ENCODE peak calls at places on chromosomes 7 and 10, in five cellular contexts. One of them, this sample, is unnamed.

GRCh38 chr10:14293516-14293915 is 37.2 kb downstream of the FRMD4A start:
- DNase-seq in RWPE2: no peak
- DNase-seq in coronary artery: no peak
- DNase-seq in tibial artery: no peak
- DNase-seq in kidney epithelial cell: no peak
- DNase-seq in this sample: no peak

GRCh38 chr7:132580277-132580676 is 4.0 kb upstream of the PLXNA4 start:
- DNase-seq in RWPE2: no peak
- DNase-seq in coronary artery: no peak
- DNase-seq in tibial artery: no peak
- DNase-seq in kidney epithelial cell: no peak
- DNase-seq in this sample: no peak

GRCh38 chr7:154409703-154410311 is 357.6 kb downstream of the DPP6 start:
- DNase-seq in RWPE2: no peak
- DNase-seq in coronary artery: no peak
- DNase-seq in tibial artery: no peak
- DNase-seq in kidney epithelial cell: no peak
- DNase-seq in this sample: no peak

GRCh38 chr7:23228412-23228811 is 18.2 kb upstream of the GPNMB start:
- DNase-seq in RWPE2: no peak
- DNase-seq in coronary artery: no peak
- DNase-seq in tibial artery: no peak
- DNase-seq in kidney epithelial cell: no peak
- DNase-seq in this sample: no peak

GRCh38 chr10:129078322-129078721 is 388.7 kb upstream of the MGMT start:
- DNase-seq in RWPE2: no peak
- DNase-seq in coronary artery: no peak
- DNase-seq in tibial artery: no peak
- DNase-seq in kidney epithelial cell: no peak
- DNase-seq in this sample: no peak

GRCh38 chr10:114172241-114172640 is 1.8 kb downstream of the CCDC186 start:
- DNase-seq in RWPE2: no peak
- DNase-seq in coronary artery: no peak
- DNase-seq in tibial artery: no peak
- DNase-seq in kidney epithelial cell: no peak
- DNase-seq in this sample: no peak

GRCh38 chr7:122543891-122544290 is 155.0 kb downstream of the RNF133 start:
- DNase-seq in RWPE2: no peak
- DNase-seq in coronary artery: no peak
- DNase-seq in tibial artery: no peak
- DNase-seq in kidney epithelial cell: no peak
- DNase-seq in this sample: no peak

GRCh38 chr10:34163075-34163905 is 651.8 kb downstream of the PARD3 start:
- DNase-seq in RWPE2: no peak
- DNase-seq in coronary artery: no peak
- DNase-seq in tibial artery: no peak
- DNase-seq in kidney epithelial cell: no peak
- DNase-seq in this sample: no peak

GRCh38 chr10:71087622-71088021 is 124.7 kb upstream of the UNC5B start:
- DNase-seq in RWPE2: no peak
- DNase-seq in coronary artery: no peak
- DNase-seq in tibial artery: peak; percentile 33
- DNase-seq in kidney epithelial cell: no peak
- DNase-seq in this sample: no peak

GRCh38 chr7:98250789-98251188 is 1.2 kb downstream of the TECPR1 start:
- DNase-seq in RWPE2: no peak
- DNase-seq in coronary artery: no peak
- DNase-seq in tibial artery: no peak
- DNase-seq in kidney epithelial cell: no peak
- DNase-seq in this sample: no peak

GRCh38 chr7:128775744-128776474 is at the start of gene OPN1SW:
- DNase-seq in RWPE2: no peak
- DNase-seq in coronary artery: no peak
- DNase-seq in tibial artery: no peak
- DNase-seq in kidney epithelial cell: no peak
- DNase-seq in this sample: no peak

GRCh38 chr10:132687893-132688579 is 97.9 kb downstream of the NKX6-2 start:
- DNase-seq in RWPE2: peak; percentile 30
- DNase-seq in coronary artery: peak; percentile 19
- DNase-seq in tibial artery: peak; percentile 54
- DNase-seq in kidney epithelial cell: no peak
- DNase-seq in this sample: no peak

GRCh38 chr7:158476303-158476932 is 111.2 kb downstream of the PTPRN2 start:
- DNase-seq in RWPE2: no peak
- DNase-seq in coronary artery: no peak
- DNase-seq in tibial artery: no peak
- DNase-seq in kidney epithelial cell: no peak
- DNase-seq in this sample: no peak

GRCh38 chr7:149624006-149624405 is 126.4 kb upstream of the ZNF746 start:
- DNase-seq in RWPE2: no peak
- DNase-seq in coronary artery: no peak
- DNase-seq in tibial artery: no peak
- DNase-seq in kidney epithelial cell: no peak
- DNase-seq in this sample: no peak

GRCh38 chr7:151436446-151437162 is 3.3 kb downstream of the CRYGN start:
- DNase-seq in RWPE2: no peak
- DNase-seq in coronary artery: peak; percentile 85
- DNase-seq in tibial artery: peak; percentile 84
- DNase-seq in kidney epithelial cell: no peak
- DNase-seq in this sample: no peak

GRCh38 chr10:103504181-103504783 is 10.8 kb downstream of the NEURL1 start:
- DNase-seq in RWPE2: no peak
- DNase-seq in coronary artery: no peak
- DNase-seq in tibial artery: no peak
- DNase-seq in kidney epithelial cell: peak; percentile 99
- DNase-seq in this sample: no peak

GRCh38 chr10:29473087-29473356 is 161.7 kb downstream of the SVIL start:
- DNase-seq in RWPE2: no peak
- DNase-seq in coronary artery: no peak
- DNase-seq in tibial artery: no peak
- DNase-seq in kidney epithelial cell: no peak
- DNase-seq in this sample: no peak

GRCh38 chr7:138961159-138961558 is 20.0 kb downstream of the KIAA1549 start:
- DNase-seq in RWPE2: no peak
- DNase-seq in coronary artery: no peak
- DNase-seq in tibial artery: no peak
- DNase-seq in kidney epithelial cell: no peak
- DNase-seq in this sample: no peak

GRCh38 chr7:132614428-132615076 is 38.3 kb upstream of the PLXNA4 start:
- DNase-seq in RWPE2: no peak
- DNase-seq in coronary artery: no peak
- DNase-seq in tibial artery: no peak
- DNase-seq in kidney epithelial cell: no peak
- DNase-seq in this sample: no peak

GRCh38 chr10:44951827-44952226 is 7.8 kb upstream of the RASSF4 start:
- DNase-seq in RWPE2: no peak
- DNase-seq in coronary artery: no peak
- DNase-seq in tibial artery: peak; percentile 29
- DNase-seq in kidney epithelial cell: no peak
- DNase-seq in this sample: peak; percentile 13

GRCh38 chr10:122782911-122783310 is 62.7 kb downstream of the CUZD1 start:
- DNase-seq in RWPE2: no peak
- DNase-seq in coronary artery: no peak
- DNase-seq in tibial artery: no peak
- DNase-seq in kidney epithelial cell: no peak
- DNase-seq in this sample: no peak

GRCh38 chr7:75711634-75712494 is 26.9 kb downstream of the HIP1 start:
- DNase-seq in RWPE2: no peak
- DNase-seq in coronary artery: no peak
- DNase-seq in tibial artery: no peak
- DNase-seq in kidney epithelial cell: no peak
- DNase-seq in this sample: no peak

GRCh38 chr10:117253908-117254307 is 13.0 kb downstream of the SLC18A2 start:
- DNase-seq in RWPE2: no peak
- DNase-seq in coronary artery: no peak
- DNase-seq in tibial artery: no peak
- DNase-seq in kidney epithelial cell: no peak
- DNase-seq in this sample: no peak

GRCh38 chr10:21300546-21300945 is 224.9 kb downstream of the SKIDA1 start:
- DNase-seq in RWPE2: no peak
- DNase-seq in coronary artery: no peak
- DNase-seq in tibial artery: no peak
- DNase-seq in kidney epithelial cell: no peak
- DNase-seq in this sample: no peak

GRCh38 chr10:33965795-33966581 is 631.5 kb upstream of the NRP1 start:
- DNase-seq in RWPE2: no peak
- DNase-seq in coronary artery: no peak
- DNase-seq in tibial artery: no peak
- DNase-seq in kidney epithelial cell: no peak
- DNase-seq in this sample: no peak

DNA sequence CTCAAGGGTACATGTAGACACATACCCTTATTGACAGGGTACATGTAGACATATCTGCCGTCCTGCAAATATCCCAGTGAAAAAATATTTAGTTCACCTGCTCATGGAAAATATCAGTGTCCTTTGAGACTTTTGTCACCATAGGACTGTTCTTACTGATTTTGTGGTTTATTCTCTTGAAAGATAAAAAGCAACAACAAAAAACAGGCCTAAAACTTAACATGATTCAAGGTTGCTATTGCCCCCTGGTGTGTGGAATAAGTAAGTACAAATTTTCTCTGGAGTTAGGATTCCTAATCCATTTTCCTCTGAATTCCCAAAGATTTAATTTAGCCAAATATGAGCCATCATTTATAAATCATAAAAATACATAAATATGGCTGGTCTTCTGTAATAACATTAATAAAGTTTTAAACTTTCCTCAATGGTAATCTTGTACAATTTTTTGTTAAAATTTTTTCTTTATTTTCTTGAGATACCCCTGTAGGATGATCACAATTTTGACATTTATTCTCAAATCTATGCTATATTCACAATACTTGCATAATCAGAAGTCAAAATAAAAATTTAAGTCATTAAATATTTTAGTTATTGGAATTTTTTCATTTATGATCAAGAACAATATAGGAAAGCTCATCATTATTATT is 741.4 kb upstream of the POT1 start:
- DNase-seq in RWPE2: no peak
- DNase-seq in coronary artery: no peak
- DNase-seq in tibial artery: no peak
- DNase-seq in kidney epithelial cell: no peak
- DNase-seq in this sample: no peak
- TF ChIP-seq CTCF in RWPE2: peak; percentile 88
- TF ChIP-seq CTCF in coronary artery: peak; percentile 15
- TF ChIP-seq CTCF in tibial artery: peak; percentile 33
- TF ChIP-seq CTCF in kidney epithelial cell: peak; percentile 66
- TF ChIP-seq CTCF in this sample: no peak

DNA sequence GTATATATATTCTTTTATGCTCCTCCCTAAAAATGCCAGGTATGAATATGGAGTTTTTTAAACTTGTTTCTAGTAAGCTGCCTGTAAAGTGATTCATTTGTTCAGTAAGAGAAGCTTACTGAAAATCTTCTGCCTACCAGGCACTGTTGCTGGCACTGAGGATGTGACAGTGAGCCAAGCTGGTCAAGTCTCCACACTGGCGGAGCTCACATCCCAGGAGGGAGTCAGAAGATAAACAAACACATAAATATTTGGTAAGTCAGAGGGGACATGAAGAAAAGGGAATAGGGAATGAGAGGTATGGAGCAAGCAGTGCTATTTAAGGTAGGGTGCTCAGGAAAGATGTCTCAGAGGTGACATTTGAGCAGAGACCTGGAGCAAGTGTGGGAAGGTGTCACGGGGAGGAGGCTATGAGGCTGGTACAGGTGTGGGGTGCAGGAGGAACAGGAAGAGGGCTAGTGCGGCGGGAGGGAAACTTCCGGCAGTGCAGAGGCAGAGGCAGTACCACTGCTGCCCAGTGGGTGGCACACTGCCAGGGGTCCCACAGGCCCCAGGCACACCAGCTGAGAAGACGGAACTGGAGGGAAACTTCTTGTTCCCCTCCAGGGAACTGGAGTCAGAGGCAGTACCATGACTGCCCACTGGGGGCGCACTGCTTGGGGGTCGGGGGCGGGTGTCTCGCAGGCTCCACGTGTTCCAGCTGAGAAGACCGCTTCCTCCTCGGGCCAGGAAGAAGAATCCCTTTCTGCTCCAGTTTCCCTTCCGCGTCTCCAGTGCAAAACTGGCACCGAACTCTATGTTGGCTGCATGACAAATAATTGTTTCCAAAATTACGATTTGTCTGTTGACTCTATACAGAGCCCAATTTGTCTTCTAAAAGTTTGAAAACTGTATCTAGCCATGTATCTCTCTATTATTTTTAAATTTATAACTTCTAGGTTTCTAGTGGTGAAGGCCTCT is 161.0 kb downstream of the TEX36 start:
- DNase-seq in RWPE2: no peak
- DNase-seq in coronary artery: no peak
- DNase-seq in tibial artery: no peak
- DNase-seq in kidney epithelial cell: no peak
- DNase-seq in this sample: no peak
- TF ChIP-seq CTCF in RWPE2: peak; percentile 61
- TF ChIP-seq CTCF in coronary artery: no peak
- TF ChIP-seq CTCF in tibial artery: peak; percentile 38
- TF ChIP-seq CTCF in kidney epithelial cell: peak; percentile 87
- TF ChIP-seq CTCF in this sample: no peak

DNA sequence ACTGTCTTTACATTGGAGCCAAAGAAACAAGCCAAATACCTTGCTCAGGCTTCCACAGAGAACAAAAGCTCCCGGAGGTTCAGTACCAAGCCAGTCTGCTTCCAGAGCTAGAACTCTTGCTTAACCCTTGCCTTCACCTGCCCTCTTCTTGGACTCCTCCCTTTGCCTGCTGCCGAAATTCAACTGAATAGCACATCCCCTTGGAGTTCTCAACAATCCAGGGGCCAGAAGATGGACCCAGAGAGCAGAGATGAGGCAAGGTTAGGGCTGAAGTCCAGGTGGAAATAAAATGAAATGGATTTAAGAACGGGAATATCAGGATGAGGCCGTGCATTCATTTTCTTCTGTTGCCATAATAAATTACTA is 876 bp upstream of the PIK3AP1 start:
- DNase-seq in RWPE2: no peak
- DNase-seq in coronary artery: no peak
- DNase-seq in tibial artery: no peak
- DNase-seq in kidney epithelial cell: no peak
- DNase-seq in this sample: no peak
- TF ChIP-seq CTCF in RWPE2: no peak
- TF ChIP-seq CTCF in coronary artery: no peak
- TF ChIP-seq CTCF in tibial artery: no peak
- TF ChIP-seq CTCF in kidney epithelial cell: no peak
- TF ChIP-seq CTCF in this sample: no peak

DNA sequence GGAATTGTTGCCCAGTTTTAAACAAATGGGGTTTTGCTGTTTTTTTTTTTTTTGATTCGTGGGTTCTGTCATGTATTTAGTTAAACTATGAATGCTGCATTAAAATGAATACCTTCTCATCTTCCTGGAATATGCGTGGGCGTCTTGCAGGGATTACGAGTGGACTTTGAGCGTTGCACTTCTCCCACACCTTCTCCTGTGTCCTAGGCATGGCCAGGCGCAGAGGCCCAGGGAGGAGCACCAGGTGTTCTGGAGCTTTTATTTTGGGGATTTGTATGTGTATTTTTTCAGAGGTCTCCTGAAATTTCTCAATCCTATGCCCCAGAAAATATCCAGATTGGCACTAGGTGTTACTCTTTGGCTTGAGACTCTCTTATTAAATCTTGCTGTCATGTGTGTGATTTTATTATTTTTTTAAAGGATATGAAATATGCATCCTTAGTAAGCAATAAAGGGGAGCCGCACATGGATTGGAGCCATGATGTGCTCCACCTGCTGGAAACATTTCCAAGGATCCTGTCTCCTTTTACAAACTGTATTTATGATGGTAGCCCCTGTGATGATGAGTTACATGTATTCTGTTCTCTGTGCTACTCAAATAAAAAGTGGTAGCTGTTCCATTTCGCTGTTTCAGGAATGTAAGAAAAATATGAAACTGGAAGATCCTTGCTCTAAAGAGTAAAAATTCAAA is 482.2 kb upstream of the KLF6 start:
- DNase-seq in RWPE2: no peak
- DNase-seq in coronary artery: no peak
- DNase-seq in tibial artery: no peak
- DNase-seq in kidney epithelial cell: no peak
- DNase-seq in this sample: no peak
- TF ChIP-seq CTCF in RWPE2: peak; percentile 50
- TF ChIP-seq CTCF in coronary artery: no peak
- TF ChIP-seq CTCF in tibial artery: no peak
- TF ChIP-seq CTCF in kidney epithelial cell: peak; percentile 21
- TF ChIP-seq CTCF in this sample: no peak